ENCODE peak calls at places on chromosomes 1 and 21, in five cellular contexts. One of them, this sample, is unnamed.

GRCh38 chr1:23008901-23009300 is 6.8 kb downstream of the TEX46 start:
- DNase-seq in stimulated activated CD8-positive, alpha-beta memory T cell treated with anti-CD3 and anti-CD28 coated beads, Interleukin-4, amount 100 ng/mL, for 4 hours: no peak
- DNase-seq in activated T-cell treated with anti-CD3 and anti-CD28 coated beads for 24 hours: no peak
- DNase-seq in adipocyte: no peak
- DNase-seq in aorta: no peak
- DNase-seq in this sample: no peak

GRCh38 chr1:233019921-233020320 is 69.5 kb downstream of the NTPCR start:
- DNase-seq in activated T-cell treated with anti-CD3 and anti-CD28 coated beads for 24 hours: no peak
- DNase-seq in aorta: no peak
- DNase-seq in adipocyte: no peak
- DNase-seq in stimulated activated CD8-positive, alpha-beta memory T cell treated with anti-CD3 and anti-CD28 coated beads, Interleukin-4, amount 100 ng/mL, for 4 hours: no peak
- DNase-seq in this sample: no peak

GRCh38 chr1:33346921-33347649 is 26.2 kb upstream of the A3GALT2 start:
- DNase-seq in activated T-cell treated with anti-CD3 and anti-CD28 coated beads for 24 hours: no peak
- DNase-seq in stimulated activated CD8-positive, alpha-beta memory T cell treated with anti-CD3 and anti-CD28 coated beads, Interleukin-4, amount 100 ng/mL, for 4 hours: no peak
- DNase-seq in aorta: peak
- DNase-seq in adipocyte: peak
- DNase-seq in this sample: no peak

GRCh38 chr1:198212675-198213074 is 55.9 kb downstream of the NEK7 start:
- DNase-seq in adipocyte: peak
- DNase-seq in aorta: no peak
- DNase-seq in activated T-cell treated with anti-CD3 and anti-CD28 coated beads for 24 hours: no peak
- DNase-seq in stimulated activated CD8-positive, alpha-beta memory T cell treated with anti-CD3 and anti-CD28 coated beads, Interleukin-4, amount 100 ng/mL, for 4 hours: no peak
- DNase-seq in this sample: no peak

GRCh38 chr1:7501259-7501560 is 269.9 kb upstream of the VAMP3 start:
- DNase-seq in activated T-cell treated with anti-CD3 and anti-CD28 coated beads for 24 hours: no peak
- DNase-seq in aorta: no peak
- DNase-seq in stimulated activated CD8-positive, alpha-beta memory T cell treated with anti-CD3 and anti-CD28 coated beads, Interleukin-4, amount 100 ng/mL, for 4 hours: no peak
- DNase-seq in adipocyte: no peak
- DNase-seq in this sample: no peak

GRCh38 chr1:173445164-173445563 is 32.0 kb upstream of the PRDX6 start:
- DNase-seq in activated T-cell treated with anti-CD3 and anti-CD28 coated beads for 24 hours: no peak
- DNase-seq in stimulated activated CD8-positive, alpha-beta memory T cell treated with anti-CD3 and anti-CD28 coated beads, Interleukin-4, amount 100 ng/mL, for 4 hours: no peak
- DNase-seq in adipocyte: no peak
- DNase-seq in aorta: no peak
- DNase-seq in this sample: no peak

GRCh38 chr1:116164056-116164889 is 53.1 kb downstream of the MAB21L3 start:
- DNase-seq in adipocyte: peak
- DNase-seq in aorta: no peak
- DNase-seq in activated T-cell treated with anti-CD3 and anti-CD28 coated beads for 24 hours: no peak
- DNase-seq in stimulated activated CD8-positive, alpha-beta memory T cell treated with anti-CD3 and anti-CD28 coated beads, Interleukin-4, amount 100 ng/mL, for 4 hours: no peak
- DNase-seq in this sample: peak

GRCh38 chr1:160807738-160808137 is 11.8 kb downstream of the LY9 start:
- DNase-seq in adipocyte: no peak
- DNase-seq in stimulated activated CD8-positive, alpha-beta memory T cell treated with anti-CD3 and anti-CD28 coated beads, Interleukin-4, amount 100 ng/mL, for 4 hours: no peak
- DNase-seq in activated T-cell treated with anti-CD3 and anti-CD28 coated beads for 24 hours: no peak
- DNase-seq in aorta: no peak
- DNase-seq in this sample: no peak

GRCh38 chr1:19122668-19123067 is 87.4 kb downstream of the UBR4 start:
- DNase-seq in stimulated activated CD8-positive, alpha-beta memory T cell treated with anti-CD3 and anti-CD28 coated beads, Interleukin-4, amount 100 ng/mL, for 4 hours: no peak
- DNase-seq in aorta: no peak
- DNase-seq in activated T-cell treated with anti-CD3 and anti-CD28 coated beads for 24 hours: no peak
- DNase-seq in adipocyte: no peak
- DNase-seq in this sample: peak

GRCh38 chr1:27099904-27100796 is 54.8 kb downstream of the SLC9A1 start:
- DNase-seq in aorta: peak
- DNase-seq in adipocyte: peak
- DNase-seq in activated T-cell treated with anti-CD3 and anti-CD28 coated beads for 24 hours: no peak
- DNase-seq in stimulated activated CD8-positive, alpha-beta memory T cell treated with anti-CD3 and anti-CD28 coated beads, Interleukin-4, amount 100 ng/mL, for 4 hours: no peak
- DNase-seq in this sample: peak

GRCh38 chr21:45016491-45017375 is 57.6 kb upstream of the ADARB1 start:
- DNase-seq in aorta: peak
- DNase-seq in adipocyte: no peak
- DNase-seq in activated T-cell treated with anti-CD3 and anti-CD28 coated beads for 24 hours: no peak
- DNase-seq in stimulated activated CD8-positive, alpha-beta memory T cell treated with anti-CD3 and anti-CD28 coated beads, Interleukin-4, amount 100 ng/mL, for 4 hours: no peak
- DNase-seq in this sample: peak

This sample was measured in left ventricle myocardium inferior.